ENCODE peak calls at places on chromosomes 12 and 14, in eight cellular contexts. L, W, D, V, S, E, H and X are unnamed samples.

GRCh38 chr14:93240678-93241000 is 33.6 kb downstream of the UBR7 start:
- DNase-seq in W (no peak), D (no peak), H (no peak), V (no peak), L (no peak), S (no peak), E (no peak), X (no peak)

GRCh38 chr14:48936881-48937280 is 649.3 kb downstream of the RPS29 start:
- DNase-seq in W (no peak), H (no peak), D (no peak), E (no peak), S (no peak), V (no peak), L (no peak), X (no peak)

GRCh38 chr14:23437142-23438129 is 2.0 kb upstream of the MYH7 start:
- DNase-seq in E (peak), V (peak), H (no peak), D (no peak), S (no peak), W (no peak), L (no peak), X (no peak)

GRCh38 chr12:69388371-69388770 is 28.8 kb downstream of the YEATS4 start:
- DNase-seq in H (no peak), S (peak), W (peak), E (no peak), L (no peak), V (no peak), D (no peak), X (peak)

GRCh38 chr12:114272071-114272470 is 133.9 kb downstream of the TBX5 start:
- DNase-seq in V (no peak), W (no peak), L (no peak), S (no peak), E (no peak), H (no peak), D (no peak), X (no peak)

GRCh38 chr12:6607751-6608591 is 792 bp upstream of the CHD4 start:
- DNase-seq in W (peak), D (peak), H (peak), L (peak), S (peak), E (peak), V (peak), X (peak)

GRCh38 chr12:103556890-103557667 is 30.0 kb upstream of the STAB2 start:
- DNase-seq in L (no peak), S (no peak), E (no peak), W (no peak), V (no peak), D (no peak), H (no peak), X (no peak)

GRCh38 chr14:93544212-93544611 is 113.5 kb downstream of the UNC79 start:
- DNase-seq in H (no peak), D (no peak), V (no peak), S (no peak), E (no peak), L (no peak), W (no peak), X (no peak)

GRCh38 chr14:81485372-81485771 is 48.3 kb downstream of the SEL1L start:
- DNase-seq in H (no peak), D (no peak), V (no peak), S (no peak), W (no peak), L (no peak), E (no peak), X (no peak)

GRCh38 chr14:102231476-102232347 is 73.3 kb downstream of the MOK start:
- DNase-seq in E (no peak), D (no peak), W (no peak), S (no peak), L (no peak), V (no peak), H (no peak), X (no peak)

GRCh38 chr12:53096761-53097160 is 706 bp upstream of the IGFBP6 start:
- DNase-seq in W (no peak), H (no peak), L (peak), D (peak), S (no peak), V (no peak), E (peak), X (no peak)

GRCh38 chr12:121003650-121004049 is 12.6 kb downstream of the C12orf43 start:
- DNase-seq in E (no peak), L (no peak), V (peak), W (no peak), D (peak), H (no peak), S (no peak), X (no peak)

GRCh38 chr12:49811136-49811535 is 17.1 kb downstream of the NCKAP5L start:
- DNase-seq in V (no peak), E (no peak), W (no peak), L (no peak), H (no peak), D (no peak), S (no peak), X (no peak)

GRCh38 chr12:111038941-111039340 is 118.6 kb upstream of the MYL2 start:
- DNase-seq in E (no peak), D (no peak), W (no peak), H (no peak), L (no peak), S (no peak), V (no peak), X (no peak)

GRCh38 chr14:92037989-92038388 is 1.9 kb downstream of the TRIP11 start:
- DNase-seq in D (no peak), L (no peak), E (no peak), S (peak), H (no peak), W (no peak), V (no peak), X (no peak)
- H3K4me3 ChIP-seq in D (no peak), L (peak), E (peak), S (peak), H (peak), W (peak), V (no peak), X (peak)

GRCh38 chr14:33959692-33960151 is 8.8 kb upstream of the EGLN3 start:
- DNase-seq in L (no peak), V (no peak), H (no peak), S (no peak), D (no peak), W (no peak), E (no peak), X (no peak)
- TF ChIP-seq CTCF in L (no peak), V (no peak), H (no peak), S (no peak), D (no peak), W (no peak), E (no peak), X (no peak)

GRCh38 chr12:112964067-112964670 is 14.2 kb upstream of the OAS2 start:
- DNase-seq in S (no peak), H (no peak), D (no peak), E (no peak), W (no peak), L (no peak), V (no peak), X (no peak)
- H3K4me3 ChIP-seq in S (no peak), H (no peak), D (no peak), E (no peak), W (no peak), L (no peak), V (no peak), X (no peak)

GRCh38 chr12:93568091-93568490 is 4.4 kb upstream of the SOCS2 start:
- DNase-seq in W (no peak), V (no peak), H (no peak), S (no peak), D (no peak), E (no peak), L (no peak), X (no peak)

GRCh38 chr12:93571360-93571853 is 1.1 kb upstream of the SOCS2 start:
- DNase-seq in L (peak), H (peak), S (peak), W (peak), E (peak), V (peak), D (peak), X (no peak)

GRCh38 chr12:93570552-93571359 is 1.7 kb upstream of the SOCS2 start:
- DNase-seq in L (peak), S (peak), E (peak), D (peak), W (peak), H (peak), V (peak), X (peak)

GRCh38 chr12:93569301-93569655 is 3.2 kb upstream of the SOCS2 start:
- DNase-seq in L (no peak), D (no peak), H (no peak), S (no peak), E (no peak), V (no peak), W (no peak), X (no peak)

GRCh38 chr12:93569656-93570551 is 2.6 kb upstream of the SOCS2 start:
- DNase-seq in D (peak), E (peak), L (peak), W (peak), V (peak), H (peak), S (peak), X (no peak)
- TF ChIP-seq CTCF in D (peak), E (peak), L (peak), W (peak), V (peak), H (peak), S (peak), X (peak)

GRCh38 chr12:59803735-59804134 is 207.9 kb downstream of the SLC16A7 start:
- DNase-seq in S (no peak), V (no peak), E (no peak), W (no peak), L (no peak), H (no peak), D (no peak), X (no peak)
- H3K4me3 ChIP-seq in S (no peak), V (no peak), E (peak), W (no peak), L (peak), H (no peak), D (no peak), X (no peak)

DNA sequence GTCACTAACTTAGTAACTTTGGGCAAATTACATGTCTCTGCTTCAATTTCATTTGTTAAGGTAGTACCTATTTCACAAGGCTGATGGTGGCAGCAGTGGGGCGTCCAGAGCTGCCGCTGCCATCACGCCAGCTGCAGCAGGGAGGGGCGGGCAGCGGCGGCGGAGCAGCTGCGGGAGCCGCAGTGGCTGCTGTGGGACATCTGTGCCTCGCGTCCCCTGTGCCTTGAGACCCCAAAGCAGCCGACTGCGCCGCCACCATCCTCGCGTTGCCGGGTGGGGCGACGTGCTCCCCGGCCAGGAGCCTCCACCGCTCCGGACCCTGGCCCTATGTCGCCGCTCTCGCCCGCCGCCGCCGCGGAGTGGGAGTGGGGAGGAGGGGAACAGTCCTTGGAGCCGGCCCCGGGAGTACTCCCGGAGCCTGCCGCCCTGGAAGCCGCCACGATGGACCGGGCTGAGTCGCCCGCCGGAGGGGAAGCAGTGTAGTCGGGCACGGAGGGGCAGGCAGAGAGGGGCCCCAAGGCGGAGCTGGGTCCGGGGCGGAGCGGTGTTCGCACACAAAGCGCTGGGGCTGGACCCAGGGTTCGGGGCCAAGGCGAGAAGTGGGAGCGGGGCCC is 51.4 kb downstream of the A2M start:
- DNase-seq in V (no peak), E (peak), D (peak), H (peak), S (peak), W (peak), L (peak), X (no peak)
- TF ChIP-seq CTCF in V (no peak), E (peak), D (peak), H (peak), S (peak), W (peak), L (peak), X (peak)

DNA sequence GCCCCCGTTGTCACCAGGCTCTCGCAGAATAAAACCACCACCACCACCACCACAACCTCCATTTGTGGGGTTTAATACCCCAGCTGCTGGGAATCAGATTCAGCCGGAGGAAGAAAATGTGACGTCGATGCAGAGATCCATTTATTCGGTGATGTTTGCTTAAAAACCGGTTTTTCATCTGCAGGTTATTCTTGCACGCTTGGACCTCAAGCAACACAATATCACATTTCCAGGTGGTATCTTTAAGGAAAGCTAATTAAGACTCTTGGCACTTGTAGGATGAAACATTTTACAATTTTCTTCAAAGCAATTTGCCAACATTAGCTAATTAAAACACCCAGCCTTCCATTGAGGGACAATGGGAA is 39.8 kb downstream of the SPRING1 start:
- DNase-seq in L (no peak), D (no peak), E (no peak), V (no peak), W (peak), S (no peak), H (no peak), X (no peak)
- H3K4me3 ChIP-seq in L (no peak), D (no peak), E (no peak), V (no peak), W (no peak), S (no peak), H (no peak), X (no peak)

DNA sequence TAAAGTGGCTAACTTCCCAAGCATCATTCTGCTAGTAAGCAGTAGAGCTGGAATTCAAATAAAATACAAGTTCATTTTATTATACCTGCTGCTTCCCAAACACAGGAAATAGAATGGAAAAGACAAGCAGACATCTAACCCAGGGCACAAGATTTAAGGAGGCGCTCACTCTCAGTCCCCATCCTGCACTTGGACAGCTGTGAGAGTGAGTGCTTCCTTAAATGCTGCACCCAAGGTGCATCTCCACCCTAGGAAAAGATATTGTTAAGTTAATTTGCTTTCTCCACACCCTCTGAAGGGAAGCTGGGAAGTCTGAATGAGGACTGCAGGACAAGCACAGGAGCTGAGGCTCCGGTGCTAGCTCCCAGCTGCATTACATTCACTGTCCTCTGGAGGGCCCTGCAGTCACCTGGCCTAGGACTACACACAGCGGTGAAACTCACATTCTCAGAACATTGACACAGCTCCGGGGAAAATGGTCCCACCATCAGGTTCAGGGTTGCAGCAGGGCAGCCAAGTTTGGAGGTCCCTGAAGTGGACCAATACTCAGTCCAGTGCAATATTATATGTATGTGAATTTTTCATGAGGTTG is 14.2 kb downstream of the HEBP1 start:
- DNase-seq in S (peak), H (no peak), D (peak), W (peak), V (peak), L (no peak), E (no peak), X (no peak)
- TF ChIP-seq CTCF in S (peak), H (peak), D (peak), W (peak), V (peak), L (no peak), E (peak), X (peak)

DNA sequence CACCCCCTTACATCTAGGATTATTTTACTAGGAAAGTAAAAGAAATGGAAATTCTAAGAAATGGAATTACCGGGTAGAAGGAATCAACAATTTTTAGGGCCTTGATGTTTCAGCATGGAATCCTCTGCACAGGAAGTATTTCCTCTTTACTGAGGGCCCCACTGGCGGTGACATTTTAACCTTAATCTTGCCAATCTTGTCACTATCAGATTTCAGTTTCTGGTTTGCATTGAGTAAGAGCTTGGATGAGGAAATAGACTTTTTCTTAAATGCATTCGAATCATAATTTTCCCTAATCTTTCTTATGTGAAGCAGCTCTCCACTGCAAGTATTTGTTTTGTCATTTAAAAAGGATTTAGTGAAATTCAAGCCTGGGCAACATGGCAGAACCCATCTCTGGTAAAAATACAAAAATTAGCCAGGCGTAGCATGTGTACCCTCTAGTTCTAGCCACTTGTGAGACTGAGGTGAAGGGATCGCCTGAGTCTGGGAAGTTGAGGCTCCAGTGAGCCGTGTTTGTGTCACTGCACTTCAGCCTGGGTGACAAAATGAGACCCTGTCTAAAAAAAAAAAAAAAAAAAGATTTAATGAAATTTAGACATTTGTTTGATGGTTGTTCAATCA is 40.7 kb downstream of the TPCN1 start:
- DNase-seq in E (no peak), V (no peak), L (no peak), S (no peak), W (no peak), D (no peak), H (peak), X (no peak)
- H3K4me3 ChIP-seq in E (no peak), V (no peak), L (no peak), S (no peak), W (no peak), D (no peak), H (no peak), X (no peak)

GRCh38 chr14:103770902-103771301 is 55.3 kb downstream of the ZFYVE21 start:
- DNase-seq in W (no peak), L (no peak), H (no peak), D (no peak), E (no peak), S (no peak), V (no peak), X (no peak)
- TF ChIP-seq CTCF in W (no peak), L (no peak), H (no peak), D (no peak), E (no peak), S (no peak), V (peak), X (peak)